ENCODE peak calls at places on chromosomes 16 and 17, in seven cellular contexts. H is PC-9, Y is Peyer's patch, C is stomach, O is transverse colon, G is Karpas-422, T is heart right ventricle. U is an unnamed sample. For H3K27me3, the result is how much of the 10 kb centered on the place peaks cover.

GRCh38 chr17:55845385-55845784 is 94.5 kb downstream of the PCTP start:
- DNase-seq in H (no peak), Y (peak), C (peak), O (peak), G (no peak), T (peak), U (peak)

GRCh38 chr17:81831563-81831956 is 1.5 kb downstream of the MCRIP1 start:
- DNase-seq in H (no peak), Y (no peak), C (no peak), O (no peak), G (no peak), T (no peak), U (no peak)

GRCh38 chr16:29738514-29738913 is 7.3 kb downstream of the C16orf54 start:
- DNase-seq in H (peak), Y (no peak), C (no peak), O (peak), G (no peak), T (no peak), U (no peak)

GRCh38 chr17:38893113-38893512 is 23.3 kb downstream of the LASP1 start:
- DNase-seq in H (no peak), Y (no peak), C (no peak), O (no peak), G (no peak), T (no peak), U (no peak)

GRCh38 chr17:38590988-38591758 is 14.6 kb downstream of the SRCIN1 start:
- DNase-seq in H (peak), Y (no peak), C (no peak), O (no peak), G (peak), T (no peak), U (no peak)

GRCh38 chr17:40150215-40150614 is 9.9 kb downstream of the CASC3 start:
- DNase-seq in H (no peak), Y (no peak), C (no peak), O (no peak), G (no peak), T (no peak), U (no peak)

GRCh38 chr16:50473375-50473945 is 74.7 kb upstream of the NKD1 start:
- DNase-seq in H (peak), Y (no peak), C (no peak), O (no peak), G (no peak), T (no peak), U (no peak)

GRCh38 chr17:19569785-19570496 is 36.3 kb downstream of the SLC47A1 start:
- DNase-seq in H (peak), Y (no peak), C (no peak), O (peak), G (peak), T (no peak), U (no peak)

GRCh38 chr17:17682737-17683675 is 1.7 kb downstream of the RAI1 start:
- DNase-seq in H (no peak), Y (peak), C (peak), O (peak), G (peak), T (peak), U (peak)
- H3K27me3 ChIP-seq in H (under half), Y (under half), C (under half), O (under half), G (under half), T (under half), U (under half)

GRCh38 chr17:13597723-13598347 is 3.9 kb downstream of the HS3ST3A1 start:
- DNase-seq in H (no peak), Y (no peak), C (no peak), O (peak), G (peak), T (no peak), U (no peak)

GRCh38 chr17:13599808-13600398 is 1.8 kb downstream of the HS3ST3A1 start:
- DNase-seq in H (no peak), Y (no peak), C (no peak), O (no peak), G (no peak), T (no peak), U (no peak)

GRCh38 chr17:13599168-13599577 is 2.6 kb downstream of the HS3ST3A1 start:
- DNase-seq in H (no peak), Y (no peak), C (no peak), O (no peak), G (no peak), T (no peak), U (no peak)

GRCh38 chr17:13600475-13601316 is 1.0 kb downstream of the HS3ST3A1 start:
- DNase-seq in H (no peak), Y (peak), C (no peak), O (no peak), G (no peak), T (peak), U (no peak)

GRCh38 chr17:13598353-13599167 is 3.2 kb downstream of the HS3ST3A1 start:
- DNase-seq in H (no peak), Y (no peak), C (no peak), O (no peak), G (no peak), T (no peak), U (no peak)
- H3K27me3 ChIP-seq in H (under half), Y (under half), C (half or more), O (half or more), G (under half), T (under half), U (under half)

GRCh38 chr17:45782889-45783592 is 1.1 kb upstream of the CRHR1 start:
- DNase-seq in H (no peak), Y (no peak), C (no peak), O (no peak), G (no peak), T (no peak), U (peak)
- H3K27me3 ChIP-seq in H (half or more), Y (under half), C (half or more), O (half or more), G (under half), T (half or more), U (under half)

DNA sequence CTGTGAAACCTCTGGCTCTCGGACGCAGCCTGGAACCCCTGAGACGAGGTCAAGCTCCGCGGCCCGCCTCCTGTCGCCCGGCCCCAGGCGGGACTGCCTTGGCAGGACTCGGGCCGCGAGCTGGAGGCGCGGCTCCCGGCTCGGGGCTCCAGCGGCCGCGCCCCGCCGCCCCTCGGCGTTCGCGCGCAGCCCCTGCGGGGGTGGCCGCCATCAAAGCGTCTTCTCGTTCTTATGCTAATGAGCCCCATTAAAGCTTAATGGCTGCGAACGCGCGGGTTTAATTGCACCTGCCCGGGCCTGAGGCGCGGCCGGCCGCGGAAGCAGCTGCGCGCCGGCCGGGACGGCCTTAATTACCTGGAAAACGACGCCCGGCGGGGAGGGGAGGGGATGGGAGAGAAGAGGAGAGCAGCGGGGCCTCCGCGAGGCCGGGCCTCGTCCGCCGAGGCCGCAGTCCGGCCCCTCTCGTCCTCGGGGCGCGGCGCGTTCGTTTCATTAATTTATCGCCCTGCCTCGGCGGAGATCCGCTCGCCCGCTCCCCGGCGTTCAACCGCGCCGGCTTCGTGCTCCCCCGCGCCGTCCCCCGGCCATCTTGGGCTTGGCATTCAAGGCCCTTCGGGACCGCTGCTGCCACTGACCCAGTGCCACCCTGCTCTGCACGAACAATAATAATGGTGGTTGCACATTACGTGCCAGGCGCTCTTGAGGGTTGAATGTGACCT is 19.2 kb downstream of the RAI1 start:
- DNase-seq in H (no peak), Y (peak), C (peak), O (peak), G (no peak), T (peak), U (no peak)
- H3K27me3 ChIP-seq in H (under half), Y (under half), C (under half), O (under half), G (under half), T (under half), U (under half)

GRCh38 chr17:73902416-73903181 is 258.4 kb upstream of the SDK2 start:
- DNase-seq in H (no peak), Y (no peak), C (no peak), O (no peak), G (no peak), T (peak), U (no peak)
- H3K27me3 ChIP-seq in H (half or more), Y (under half), C (half or more), O (half or more), G (under half), T (half or more), U (under half)